ENCODE peak calls at places on chromosome X, in eight cellular contexts. M is IMR-90, S is HCT116, O is GM12878, Z is H1, W is HepG2, C is A549, A is K562. K is an unnamed sample.

GRCh38 chrX:152405561-152405960 is 45.6 kb downstream of the GABRA3 start:
- DNase-seq in M (no peak), S (no peak), O (no peak), Z (no peak), W (no peak), C (no peak), A (no peak), K (no peak)

GRCh38 chrX:17968367-17968766 is 107.3 kb upstream of the RAI2 start:
- DNase-seq in M (no peak), S (no peak), O (no peak), Z (no peak), W (no peak), C (no peak), A (peak), K (no peak)

GRCh38 chrX:103446665-103447302 is 70.4 kb downstream of the BEX3 start:
- DNase-seq in M (peak), S (no peak), O (no peak), Z (no peak), W (no peak), C (no peak), A (no peak), K (no peak)

GRCh38 chrX:49838374-49838773 is 9.3 kb downstream of the PAGE4 start:
- DNase-seq in M (peak), S (peak), O (no peak), Z (no peak), W (peak), C (peak), A (peak), K (peak)

GRCh38 chrX:1453951-1454785 is 1.5 kb upstream of the ASMTL start:
- DNase-seq in M (peak), S (peak), O (no peak), Z (peak), W (peak), C (peak), A (peak), K (peak)

GRCh38 chrX:129992181-129992580 is 9.7 kb downstream of the BCORL1 start:
- DNase-seq in M (no peak), S (no peak), O (no peak), Z (no peak), W (no peak), C (no peak), A (no peak), K (no peak)

GRCh38 chrX:40010550-40011364 is 87.0 kb downstream of the BCOR start:
- DNase-seq in M (no peak), S (no peak), O (no peak), Z (peak), W (peak), C (no peak), A (no peak), K (peak)

GRCh38 chrX:68534696-68535095 is 35.8 kb downstream of the YIPF6 start:
- DNase-seq in M (peak), S (no peak), O (no peak), Z (no peak), W (no peak), C (no peak), A (no peak), K (no peak)

GRCh38 chrX:153882557-153882956 is 3.4 kb downstream of the L1CAM start:
- DNase-seq in M (no peak), S (no peak), O (no peak), Z (no peak), W (peak), C (no peak), A (no peak), K (no peak)

GRCh38 chrX:40749874-40750273 is 14.5 kb upstream of the MED14 start:
- DNase-seq in M (no peak), S (no peak), O (peak), Z (no peak), W (no peak), C (no peak), A (no peak), K (no peak)

GRCh38 chrX:15749642-15750610 is 11.9 kb downstream of the CA5B start:
- DNase-seq in M (peak), S (no peak), O (no peak), Z (no peak), W (no peak), C (no peak), A (no peak), K (no peak)

GRCh38 chrX:134669378-134670098 is 11.3 kb upstream of the PLAC1 start:
- DNase-seq in M (peak), S (no peak), O (no peak), Z (no peak), W (no peak), C (peak), A (no peak), K (peak)

GRCh38 chrX:19721726-19722370 is 165.6 kb downstream of the SH3KBP1 start:
- DNase-seq in M (no peak), S (no peak), O (no peak), Z (no peak), W (no peak), C (no peak), A (no peak), K (no peak)

GRCh38 chrX:1443496-1444075 is 9.1 kb downstream of the ASMTL start:
- DNase-seq in M (no peak), S (no peak), O (no peak), Z (no peak), W (no peak), C (no peak), A (no peak), K (no peak)

GRCh38 chrX:71867680-71868079 is 43.0 kb upstream of the NHSL2 start:
- DNase-seq in M (no peak), S (no peak), O (no peak), Z (no peak), W (no peak), C (no peak), A (no peak), K (no peak)

GRCh38 chrX:71871367-71871766 is 39.3 kb upstream of the NHSL2 start:
- DNase-seq in M (peak), S (no peak), O (no peak), Z (no peak), W (no peak), C (no peak), A (no peak), K (no peak)

GRCh38 chrX:71872542-71873458 is 37.8 kb upstream of the NHSL2 start:
- DNase-seq in M (no peak), S (no peak), O (no peak), Z (no peak), W (no peak), C (no peak), A (no peak), K (no peak)

GRCh38 chrX:71873459-71873833 is 37.2 kb upstream of the NHSL2 start:
- DNase-seq in M (no peak), S (no peak), O (no peak), Z (no peak), W (no peak), C (no peak), A (no peak), K (no peak)

DNA sequence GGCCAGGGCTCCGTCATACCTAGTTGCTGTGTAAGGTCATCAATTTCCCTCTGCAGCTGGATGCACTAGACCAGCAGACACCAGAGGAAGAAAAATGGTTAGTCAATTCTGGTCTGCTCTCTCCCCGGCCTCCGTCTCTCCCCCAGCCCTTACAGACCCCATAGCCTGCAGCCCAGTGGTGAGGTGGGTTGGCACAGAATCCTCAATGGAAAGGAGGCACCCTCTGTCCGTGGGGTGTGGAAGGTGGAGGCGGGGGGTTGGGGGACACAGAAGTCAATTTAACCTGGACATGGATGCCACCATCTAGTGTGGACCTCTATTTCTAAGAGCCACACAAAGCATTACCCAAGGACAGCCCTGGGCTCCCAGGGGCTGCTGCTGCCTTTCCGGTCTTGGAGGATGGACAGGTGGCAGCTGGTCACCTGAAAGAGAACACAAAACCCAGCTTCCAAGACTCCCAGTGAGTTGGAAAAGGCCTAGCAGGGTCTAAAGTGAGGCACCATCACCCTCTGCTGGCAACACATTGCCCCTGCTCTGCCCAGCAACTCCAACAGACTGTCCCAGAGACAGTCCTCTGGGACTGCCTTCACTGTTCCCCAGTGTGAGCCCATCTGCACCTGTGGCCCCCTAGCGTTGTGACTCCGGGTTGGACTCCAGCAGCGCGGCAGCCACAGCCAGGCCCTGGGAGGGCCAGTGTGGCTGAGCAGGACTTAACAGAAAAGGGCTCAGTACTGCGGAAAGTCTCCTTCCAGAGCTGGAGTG is 40.1 kb upstream of the NHSL2 start:
- DNase-seq in M (no peak), S (peak), O (no peak), Z (peak), W (peak), C (peak), A (peak), K (no peak)
- TF ChIP-seq RAD21 in M (no peak), S (peak), O (no peak), Z (peak), W (no peak), C (peak), A (no peak), K (peak)

GRCh38 chrX:149628768-149629167 is 2.8 kb downstream of the TMEM185A start:
- DNase-seq in M (no peak), S (no peak), O (no peak), Z (no peak), W (peak), C (no peak), A (no peak), K (no peak)

GRCh38 chrX:149629730-149630387 is 1.7 kb downstream of the TMEM185A start:
- DNase-seq in M (no peak), S (no peak), O (no peak), Z (no peak), W (no peak), C (no peak), A (no peak), K (no peak)

GRCh38 chrX:149630681-149631292 is 805 bp downstream of the TMEM185A start:
- DNase-seq in M (peak), S (no peak), O (no peak), Z (no peak), W (peak), C (peak), A (peak), K (peak)

GRCh38 chrX:149633511-149633910 is 1.9 kb upstream of the TMEM185A start:
- DNase-seq in M (no peak), S (no peak), O (no peak), Z (no peak), W (no peak), C (no peak), A (no peak), K (no peak)

GRCh38 chrX:149631293-149632165 is at the start of gene TMEM185A:
- DNase-seq in M (peak), S (peak), O (no peak), Z (peak), W (peak), C (peak), A (peak), K (peak)
- H3K27ac ChIP-seq in M (peak), S (peak), O (no peak), Z (no peak), W (no peak), C (peak), A (no peak), K (peak)

GRCh38 chrX:45320191-45320590 is 119.5 kb upstream of the DIPK2B start:
- DNase-seq in M (no peak), S (no peak), O (no peak), Z (no peak), W (no peak), C (no peak), A (no peak), K (no peak)

GRCh38 chrX:45323387-45323786 is 122.7 kb upstream of the DIPK2B start:
- DNase-seq in M (no peak), S (no peak), O (no peak), Z (no peak), W (no peak), C (no peak), A (no peak), K (no peak)

GRCh38 chrX:45324941-45325340 is 124.3 kb upstream of the DIPK2B start:
- DNase-seq in M (peak), S (no peak), O (no peak), Z (no peak), W (no peak), C (no peak), A (no peak), K (no peak)

GRCh38 chrX:45322820-45323219 is 122.1 kb upstream of the DIPK2B start:
- DNase-seq in M (peak), S (no peak), O (no peak), Z (no peak), W (no peak), C (peak), A (no peak), K (no peak)

GRCh38 chrX:45322382-45322781 is 121.7 kb upstream of the DIPK2B start:
- DNase-seq in M (peak), S (peak), O (no peak), Z (peak), W (peak), C (peak), A (peak), K (no peak)
- TF ChIP-seq RAD21 in M (peak), S (peak), O (peak), Z (peak), W (no peak), C (peak), A (no peak), K (peak)

GRCh38 chrX:43744284-43744683 is 88.2 kb downstream of the MAOA start:
- DNase-seq in M (no peak), S (no peak), O (no peak), Z (no peak), W (no peak), C (no peak), A (no peak), K (no peak)

GRCh38 chrX:43745938-43746721 is 90.0 kb downstream of the MAOA start:
- DNase-seq in M (no peak), S (no peak), O (no peak), Z (no peak), W (no peak), C (no peak), A (no peak), K (no peak)

GRCh38 chrX:43743100-43743822 is 87.2 kb downstream of the MAOA start:
- DNase-seq in M (no peak), S (no peak), O (no peak), Z (no peak), W (no peak), C (no peak), A (no peak), K (no peak)

GRCh38 chrX:43741843-43742573 is 85.9 kb downstream of the MAOA start:
- DNase-seq in M (no peak), S (no peak), O (no peak), Z (no peak), W (no peak), C (no peak), A (no peak), K (no peak)
- H3K27ac ChIP-seq in M (no peak), S (no peak), O (no peak), Z (no peak), W (no peak), C (no peak), A (no peak), K (no peak)

GRCh38 chrX:155068165-155068564 is 2.8 kb downstream of the CMC4 start:
- DNase-seq in M (peak), S (no peak), O (no peak), Z (no peak), W (peak), C (peak), A (peak), K (no peak)
- TF ChIP-seq RAD21 in M (no peak), S (no peak), O (no peak), Z (no peak), W (no peak), C (no peak), A (no peak), K (no peak)

DNA sequence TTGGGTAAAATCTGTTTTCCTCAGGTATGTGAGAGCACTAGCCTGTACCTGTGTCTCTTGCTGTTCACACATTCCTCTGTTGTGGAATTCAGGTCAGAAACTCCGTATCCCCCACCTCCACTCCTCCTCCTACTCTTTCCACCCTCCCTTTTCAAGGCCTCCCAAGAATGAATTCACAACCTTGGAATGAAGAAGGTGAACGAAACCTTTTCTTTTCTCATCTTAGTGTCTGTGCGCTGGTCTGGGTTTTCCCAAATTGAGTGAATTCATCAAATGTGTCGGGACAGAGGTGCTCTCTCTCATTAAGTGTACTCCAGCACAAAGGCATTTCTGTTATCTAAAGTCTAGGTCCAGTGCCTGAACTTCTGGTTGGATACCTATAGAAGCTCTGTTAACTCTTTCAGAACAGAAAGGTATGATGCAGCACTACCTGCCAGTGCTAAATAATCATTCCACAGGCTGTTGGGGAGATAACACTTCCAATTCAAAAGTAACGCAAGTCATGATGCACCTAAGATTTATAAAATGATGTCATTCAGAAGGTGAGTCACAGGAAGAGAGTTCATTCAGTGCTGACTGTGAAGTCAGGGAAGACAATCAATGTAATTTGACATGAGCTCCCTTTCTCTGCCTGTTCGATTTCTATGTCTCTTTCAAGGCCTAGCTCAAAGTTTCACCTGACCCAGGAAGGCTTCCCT is 41.9 kb downstream of the COL4A6 start:
- DNase-seq in M (peak), S (peak), O (no peak), Z (no peak), W (peak), C (peak), A (no peak), K (no peak)
- H3K27ac ChIP-seq in M (no peak), S (peak), O (no peak), Z (no peak), W (no peak), C (peak), A (no peak), K (no peak)

GRCh38 chrX:2696698-2697215 is 5.7 kb downstream of the CD99 start:
- DNase-seq in M (peak), S (no peak), O (peak), Z (no peak), W (no peak), C (peak), A (peak), K (no peak)

GRCh38 chrX:2697741-2698294 is 6.7 kb downstream of the CD99 start:
- DNase-seq in M (peak), S (no peak), O (peak), Z (no peak), W (no peak), C (no peak), A (no peak), K (no peak)

GRCh38 chrX:2694868-2695267 is 3.8 kb downstream of the CD99 start:
- DNase-seq in M (no peak), S (no peak), O (no peak), Z (no peak), W (no peak), C (no peak), A (no peak), K (no peak)

GRCh38 chrX:2698604-2699003 is 7.5 kb downstream of the CD99 start:
- DNase-seq in M (no peak), S (no peak), O (no peak), Z (no peak), W (no peak), C (no peak), A (no peak), K (no peak)

DNA sequence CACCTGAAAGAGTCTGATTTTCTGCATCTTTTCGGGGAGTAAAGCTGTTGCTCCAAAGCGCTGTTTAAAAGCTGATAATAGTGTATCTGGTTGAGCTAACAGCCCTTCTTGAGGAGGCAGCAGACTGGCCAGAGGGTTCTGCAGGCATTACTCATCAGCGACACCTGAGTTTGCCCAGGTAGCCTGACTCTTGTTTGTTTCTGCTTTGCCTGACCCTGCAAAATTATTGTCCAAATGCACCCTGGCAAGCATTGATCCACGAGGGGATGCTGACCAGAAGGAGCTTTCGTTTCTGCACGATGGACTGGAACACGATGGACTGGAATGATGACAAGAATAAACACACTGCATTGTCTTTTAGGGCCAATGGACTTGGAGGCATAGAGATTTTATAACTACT is 6.2 kb downstream of the CD99 start:
- DNase-seq in M (no peak), S (no peak), O (no peak), Z (no peak), W (no peak), C (no peak), A (no peak), K (no peak)
- TF ChIP-seq RAD21 in M (no peak), S (no peak), O (no peak), Z (no peak), W (no peak), C (no peak), A (no peak), K (no peak)

GRCh38 chrX:12564221-12564620 is 227.0 kb upstream of the PRPS2 start:
- DNase-seq in M (no peak), S (no peak), O (no peak), Z (no peak), W (no peak), C (no peak), A (no peak), K (no peak)
- H3K27ac ChIP-seq in M (no peak), S (no peak), O (no peak), Z (no peak), W (no peak), C (no peak), A (no peak), K (no peak)

GRCh38 chrX:48491809-48492208 is 15.8 kb downstream of the FTSJ1 start:
- DNase-seq in M (no peak), S (no peak), O (no peak), Z (no peak), W (no peak), C (no peak), A (no peak), K (no peak)

GRCh38 chrX:48492293-48492910 is 16.4 kb upstream of the PORCN start:
- DNase-seq in M (peak), S (no peak), O (no peak), Z (no peak), W (no peak), C (no peak), A (peak), K (no peak)

GRCh38 chrX:48489296-48489695 is 13.3 kb downstream of the FTSJ1 start:
- DNase-seq in M (no peak), S (no peak), O (no peak), Z (no peak), W (no peak), C (no peak), A (no peak), K (no peak)

GRCh38 chrX:48489892-48490291 is 13.9 kb downstream of the FTSJ1 start:
- DNase-seq in M (no peak), S (no peak), O (no peak), Z (no peak), W (no peak), C (no peak), A (no peak), K (no peak)

GRCh38 chrX:48490661-48491060 is 14.7 kb downstream of the FTSJ1 start:
- DNase-seq in M (no peak), S (no peak), O (no peak), Z (no peak), W (no peak), C (no peak), A (no peak), K (no peak)
- TF ChIP-seq RAD21 in M (no peak), S (no peak), O (no peak), Z (no peak), W (no peak), C (no peak), A (no peak), K (no peak)

GRCh38 chrX:70433848-70434351 is 10.7 kb upstream of the DLG3 start:
- DNase-seq in M (peak), S (peak), O (no peak), Z (peak), W (peak), C (peak), A (peak), K (peak)
- H3K27ac ChIP-seq in M (peak), S (peak), O (peak), Z (peak), W (peak), C (peak), A (peak), K (peak)